ENCODE peak calls at places on chromosomes 16 and 17, in five cellular contexts. J is ELR; S is coronary artery; P is Calu3; L is naive thymus-derived CD8-positive, alpha-beta T cell. C is an unnamed sample.

GRCh38 chr16:69924777-69925191 is 26.4 kb upstream of the CLEC18A start:
- DNase-seq in J (peak), S (peak), P (no peak), L (no peak), C (peak)

GRCh38 chr17:78159575-78160158 is 8.7 kb upstream of the SYNGR2 start:
- DNase-seq in J (peak), S (no peak), P (no peak), L (no peak), C (peak)

GRCh38 chr17:81419333-81419885 is 24.2 kb downstream of the BAHCC1 start:
- DNase-seq in J (peak), S (peak), P (peak), L (no peak), C (peak)

GRCh38 chr17:69406906-69407305 is 7.6 kb upstream of the MAP2K6 start:
- DNase-seq in J (no peak), S (no peak), P (no peak), L (no peak), C (no peak)

GRCh38 chr16:17070882-17071592 is 399.7 kb downstream of the XYLT1 start:
- DNase-seq in J (no peak), S (no peak), P (no peak), L (peak), C (no peak)

GRCh38 chr16:27572711-27573110 is 22.8 kb downstream of the KATNIP start:
- DNase-seq in J (no peak), S (no peak), P (no peak), L (no peak), C (no peak)

GRCh38 chr17:36014946-36015345 is 2.8 kb downstream of the CCL23 start:
- DNase-seq in J (no peak), S (no peak), P (no peak), L (no peak), C (no peak)

GRCh38 chr16:80303691-80304090 is 237.1 kb upstream of the DYNLRB2 start:
- DNase-seq in J (no peak), S (no peak), P (no peak), L (no peak), C (no peak)